ENCODE peak calls at places on chromosomes 7 and 10, in five cellular contexts. One of them, this sample, is unnamed.

GRCh38 chr10:119022846-119023552 is 6.5 kb upstream of the NANOS1 start:
- DNase-seq in adipocyte: peak; percentile 80
- DNase-seq in activated naive CD4-positive, alpha-beta T cell treated with Interleukin-2 at 50 U/mL for 16 hours: no peak
- DNase-seq in stimulated activated CD4-positive, alpha-beta T cell treated with anti-CD3 and anti-CD28 coated beads, Interleukin-2, amount 100 ng/mL, for 48 hours: no peak
- DNase-seq in BJ: peak; percentile 74
- DNase-seq in this sample: peak; percentile 77

GRCh38 chr10:117860823-117861222 is 185.9 kb downstream of the RAB11FIP2 start:
- DNase-seq in adipocyte: peak; percentile 10
- DNase-seq in activated naive CD4-positive, alpha-beta T cell treated with Interleukin-2 at 50 U/mL for 16 hours: no peak
- DNase-seq in stimulated activated CD4-positive, alpha-beta T cell treated with anti-CD3 and anti-CD28 coated beads, Interleukin-2, amount 100 ng/mL, for 48 hours: no peak
- DNase-seq in BJ: no peak
- DNase-seq in this sample: no peak

GRCh38 chr10:132452651-132453469 is 55.9 kb downstream of the PWWP2B start:
- DNase-seq in adipocyte: peak; percentile 90
- DNase-seq in activated naive CD4-positive, alpha-beta T cell treated with Interleukin-2 at 50 U/mL for 16 hours: peak; percentile 89
- DNase-seq in stimulated activated CD4-positive, alpha-beta T cell treated with anti-CD3 and anti-CD28 coated beads, Interleukin-2, amount 100 ng/mL, for 48 hours: peak; percentile 87
- DNase-seq in BJ: no peak
- DNase-seq in this sample: peak; percentile 75

GRCh38 chr7:148242271-148242801 is 348.2 kb upstream of the C7orf33 start:
- DNase-seq in adipocyte: peak; percentile 73
- DNase-seq in activated naive CD4-positive, alpha-beta T cell treated with Interleukin-2 at 50 U/mL for 16 hours: no peak
- DNase-seq in stimulated activated CD4-positive, alpha-beta T cell treated with anti-CD3 and anti-CD28 coated beads, Interleukin-2, amount 100 ng/mL, for 48 hours: no peak
- DNase-seq in BJ: no peak
- DNase-seq in this sample: peak; percentile 66

GRCh38 chr10:13146383-13146782 is 15.0 kb upstream of the MCM10 start:
- DNase-seq in adipocyte: no peak
- DNase-seq in activated naive CD4-positive, alpha-beta T cell treated with Interleukin-2 at 50 U/mL for 16 hours: no peak
- DNase-seq in stimulated activated CD4-positive, alpha-beta T cell treated with anti-CD3 and anti-CD28 coated beads, Interleukin-2, amount 100 ng/mL, for 48 hours: no peak
- DNase-seq in BJ: no peak
- DNase-seq in this sample: no peak

GRCh38 chr10:132664407-132664806 is 121.5 kb downstream of the NKX6-2 start:
- DNase-seq in adipocyte: no peak
- DNase-seq in activated naive CD4-positive, alpha-beta T cell treated with Interleukin-2 at 50 U/mL for 16 hours: no peak
- DNase-seq in stimulated activated CD4-positive, alpha-beta T cell treated with anti-CD3 and anti-CD28 coated beads, Interleukin-2, amount 100 ng/mL, for 48 hours: no peak
- DNase-seq in BJ: no peak
- DNase-seq in this sample: no peak

GRCh38 chr10:104274762-104275721 is 6.1 kb downstream of the GSTO2 start:
- DNase-seq in adipocyte: peak; percentile 63
- DNase-seq in activated naive CD4-positive, alpha-beta T cell treated with Interleukin-2 at 50 U/mL for 16 hours: peak; percentile 51
- DNase-seq in stimulated activated CD4-positive, alpha-beta T cell treated with anti-CD3 and anti-CD28 coated beads, Interleukin-2, amount 100 ng/mL, for 48 hours: peak; percentile 37
- DNase-seq in BJ: no peak
- DNase-seq in this sample: peak; percentile 86

GRCh38 chr7:94710256-94710655 is 54.3 kb upstream of the SGCE start:
- DNase-seq in adipocyte: peak; percentile 31
- DNase-seq in activated naive CD4-positive, alpha-beta T cell treated with Interleukin-2 at 50 U/mL for 16 hours: no peak
- DNase-seq in stimulated activated CD4-positive, alpha-beta T cell treated with anti-CD3 and anti-CD28 coated beads, Interleukin-2, amount 100 ng/mL, for 48 hours: no peak
- DNase-seq in BJ: no peak
- DNase-seq in this sample: no peak

GRCh38 chr10:132571565-132572544 is 34.3 kb downstream of the INPP5A start:
- DNase-seq in adipocyte: peak; percentile 62
- DNase-seq in activated naive CD4-positive, alpha-beta T cell treated with Interleukin-2 at 50 U/mL for 16 hours: peak; percentile 67
- DNase-seq in stimulated activated CD4-positive, alpha-beta T cell treated with anti-CD3 and anti-CD28 coated beads, Interleukin-2, amount 100 ng/mL, for 48 hours: peak; percentile 51
- DNase-seq in BJ: no peak
- DNase-seq in this sample: peak; percentile 87

GRCh38 chr10:31773749-31774148 is 154.9 kb downstream of the ARHGAP12 start:
- DNase-seq in adipocyte: no peak
- DNase-seq in activated naive CD4-positive, alpha-beta T cell treated with Interleukin-2 at 50 U/mL for 16 hours: no peak
- DNase-seq in stimulated activated CD4-positive, alpha-beta T cell treated with anti-CD3 and anti-CD28 coated beads, Interleukin-2, amount 100 ng/mL, for 48 hours: no peak
- DNase-seq in BJ: no peak
- DNase-seq in this sample: no peak

This sample was measured in H9.